ENCODE peak calls at places on chromosomes 3 and 15, in five cellular contexts. X is K562, G is HepG2, V is GM12878, S is GM12891. M is an unnamed sample.

GRCh38 chr15:42273900-42274692 is 863 bp upstream of the TMEM87A start:
- DNase-seq in X (peak), G (peak), V (peak), S (no peak), M (peak)

GRCh38 chr3:52841211-52841980 is 6.6 kb upstream of the MUSTN1 start:
- DNase-seq in X (no peak), G (no peak), V (no peak), S (no peak), M (no peak)

GRCh38 chr3:51024765-51025681 is 350.3 kb downstream of the DOCK3 start:
- DNase-seq in X (no peak), G (no peak), V (no peak), S (no peak), M (no peak)

GRCh38 chr3:169218314-169218983 is 445.1 kb downstream of the MECOM start:
- DNase-seq in X (peak), G (peak), V (no peak), S (no peak), M (no peak)

GRCh38 chr3:63974451-63974850 is 48.8 kb downstream of the PSMD6 start:
- DNase-seq in X (no peak), G (no peak), V (no peak), S (no peak), M (no peak)

GRCh38 chr3:45952456-45952855 is 9.2 kb downstream of the CXCR6 start:
- DNase-seq in X (no peak), G (no peak), V (no peak), S (no peak), M (no peak)

GRCh38 chr15:40081691-40082194 is 26.9 kb downstream of the BMF start:
- DNase-seq in X (peak), G (peak), V (no peak), S (no peak), M (no peak)

GRCh38 chr3:102225407-102226132 is 209.2 kb upstream of the ZPLD1 start:
- DNase-seq in X (no peak), G (peak), V (peak), S (no peak), M (no peak)

GRCh38 chr3:63753995-63754394 is 65.1 kb upstream of the C3orf49 start:
- DNase-seq in X (no peak), G (no peak), V (no peak), S (no peak), M (no peak)

GRCh38 chr3:173862701-173863100 is 465.2 kb downstream of the NLGN1 start:
- DNase-seq in X (no peak), G (no peak), V (no peak), S (no peak), M (no peak)

GRCh38 chr15:85380860-85381535 is 595 bp downstream of the AKAP13 start:
- DNase-seq in X (peak), G (no peak), V (no peak), S (peak), M (peak)

GRCh38 chr3:142095866-142096265 is 53.5 kb downstream of the TFDP2 start:
- DNase-seq in X (no peak), G (no peak), V (no peak), S (no peak), M (no peak)

GRCh38 chr3:99330924-99331532 is 307.4 kb upstream of the COL8A1 start:
- DNase-seq in X (no peak), G (no peak), V (no peak), S (no peak), M (no peak)

GRCh38 chr3:171072432-171072831 is 45.9 kb upstream of the SLC2A2 start:
- DNase-seq in X (no peak), G (no peak), V (no peak), S (no peak), M (no peak)

DNA sequence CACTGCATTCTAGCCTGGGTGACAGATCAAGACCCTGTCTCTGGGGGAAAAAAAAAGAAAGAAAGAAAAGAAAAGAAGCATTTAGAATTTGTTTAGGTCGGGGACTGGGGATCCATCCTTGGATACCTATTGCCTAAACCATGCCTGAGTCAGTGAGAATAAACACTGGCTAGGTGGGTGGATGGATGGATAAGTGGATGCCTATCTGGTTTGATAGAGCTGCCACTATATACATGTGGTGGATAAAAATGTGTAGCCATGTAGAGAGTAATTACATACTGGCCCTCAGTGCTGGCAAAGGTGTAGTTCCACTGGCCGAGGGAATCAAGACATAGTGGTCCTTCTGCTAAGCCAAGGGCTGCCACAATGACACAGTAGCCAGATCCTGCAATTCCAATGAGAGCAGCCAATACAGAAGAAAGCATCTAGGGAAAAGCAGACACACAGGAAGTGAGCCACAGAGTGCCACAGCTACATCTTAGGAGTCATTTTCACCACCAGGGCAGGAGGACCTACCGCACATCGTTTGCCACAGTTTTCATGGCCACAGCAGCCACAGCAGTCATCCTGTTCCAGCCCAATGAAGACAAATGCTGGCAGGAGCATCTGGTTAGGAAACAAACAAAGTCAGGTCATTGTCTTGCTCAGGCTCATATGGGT is 2.2 kb downstream of the TM4SF1 start:
- DNase-seq in X (no peak), G (no peak), V (no peak), S (no peak), M (no peak)
- TF ChIP-seq POLR2AphosphoS5 in X (no peak), G (peak), V (no peak), S (no peak), M (no peak)

DNA sequence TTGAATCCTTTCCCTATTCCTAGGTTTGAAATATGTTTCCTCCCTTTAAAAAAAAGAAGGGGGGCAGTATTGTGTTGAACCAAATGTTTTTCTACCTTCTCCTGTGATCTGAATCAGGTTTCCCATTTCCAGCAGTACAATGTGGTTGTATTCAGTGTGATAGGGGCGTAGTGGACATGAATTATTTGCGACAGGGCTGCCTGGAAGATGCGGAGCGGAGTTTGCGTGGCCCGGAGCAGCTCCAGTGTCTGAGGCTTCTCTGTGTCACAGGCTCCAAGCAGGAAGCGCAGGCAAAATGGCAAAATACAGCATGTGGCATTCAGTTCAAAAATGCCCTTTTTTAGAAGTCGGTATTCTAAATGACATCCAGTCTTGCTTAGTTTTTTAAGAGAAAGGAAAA is 154.4 kb downstream of the PGPEP1L start:
- DNase-seq in X (peak), G (peak), V (peak), S (peak), M (no peak)
- TF ChIP-seq POLR2A in X (no peak), G (no peak), V (no peak), S (no peak), M (no peak)

DNA sequence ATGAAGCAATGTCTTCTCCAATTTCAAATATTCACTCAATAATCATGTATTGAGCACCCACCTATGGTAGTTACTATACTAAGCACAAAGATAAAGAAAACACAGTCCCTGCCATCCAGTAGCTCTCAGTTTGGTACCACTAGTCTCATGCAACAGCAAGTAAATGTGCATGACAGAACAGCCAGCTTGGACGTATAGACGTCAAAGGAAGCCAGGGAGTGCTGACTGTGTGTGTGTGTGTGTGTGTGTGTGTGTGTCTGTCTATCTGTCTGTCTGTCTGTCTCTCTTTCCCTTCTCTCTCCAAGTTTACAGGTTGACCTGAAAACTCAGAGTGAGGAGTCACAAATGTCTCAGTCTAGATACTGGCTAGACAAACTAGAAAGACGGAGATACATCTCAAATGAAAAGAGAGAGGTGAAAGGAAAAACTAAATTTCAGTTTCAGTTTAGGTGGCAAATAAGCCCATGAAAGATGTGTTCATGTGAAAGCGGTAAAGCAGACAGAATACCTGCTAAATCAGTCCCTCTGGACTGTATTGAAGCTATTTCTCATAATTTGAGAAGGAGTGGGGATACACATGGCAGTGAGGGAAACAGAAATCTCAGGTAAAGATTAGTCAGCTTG is 141.1 kb upstream of the PTPRG start:
- DNase-seq in X (no peak), G (no peak), V (no peak), S (no peak), M (no peak)
- TF ChIP-seq TAF1 in X (no peak), G (no peak), V (no peak), S (no peak), M (no peak)

GRCh38 chr15:91151781-91152563 is 51.9 kb downstream of the SV2B start:
- DNase-seq in X (no peak), G (no peak), V (no peak), S (no peak), M (no peak)

GRCh38 chr15:91150492-91151160 is 50.6 kb downstream of the SV2B start:
- DNase-seq in X (no peak), G (no peak), V (no peak), S (no peak), M (no peak)

GRCh38 chr15:91146728-91147127 is 46.7 kb downstream of the SV2B start:
- DNase-seq in X (no peak), G (no peak), V (no peak), S (no peak), M (no peak)

GRCh38 chr15:91152896-91153581 is 53.0 kb downstream of the SV2B start:
- DNase-seq in X (no peak), G (no peak), V (no peak), S (no peak), M (no peak)

DNA sequence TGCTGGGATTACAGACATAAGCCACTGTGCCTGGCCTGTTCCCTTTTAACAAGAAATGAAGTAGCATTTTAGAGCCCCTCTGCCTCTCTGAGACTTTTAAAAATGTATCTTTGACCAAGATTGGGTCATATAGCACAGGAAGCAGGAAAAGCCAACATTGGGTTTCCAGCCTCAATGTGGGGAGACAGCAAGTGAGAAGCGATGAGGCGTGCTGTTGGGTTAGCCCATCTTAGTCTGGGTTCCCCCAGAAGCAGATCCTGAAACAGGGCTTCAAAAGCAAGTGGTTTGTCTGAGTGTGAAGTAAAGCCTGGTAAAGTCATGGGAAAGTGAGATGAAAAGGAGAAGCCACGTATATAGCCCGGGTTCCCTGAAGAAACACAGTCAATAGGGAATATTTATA is 48.2 kb downstream of the SV2B start:
- DNase-seq in X (no peak), G (no peak), V (no peak), S (no peak), M (no peak)
- TF ChIP-seq POLR2AphosphoS5 in X (no peak), G (no peak), V (no peak), S (no peak), M (no peak)

DNA sequence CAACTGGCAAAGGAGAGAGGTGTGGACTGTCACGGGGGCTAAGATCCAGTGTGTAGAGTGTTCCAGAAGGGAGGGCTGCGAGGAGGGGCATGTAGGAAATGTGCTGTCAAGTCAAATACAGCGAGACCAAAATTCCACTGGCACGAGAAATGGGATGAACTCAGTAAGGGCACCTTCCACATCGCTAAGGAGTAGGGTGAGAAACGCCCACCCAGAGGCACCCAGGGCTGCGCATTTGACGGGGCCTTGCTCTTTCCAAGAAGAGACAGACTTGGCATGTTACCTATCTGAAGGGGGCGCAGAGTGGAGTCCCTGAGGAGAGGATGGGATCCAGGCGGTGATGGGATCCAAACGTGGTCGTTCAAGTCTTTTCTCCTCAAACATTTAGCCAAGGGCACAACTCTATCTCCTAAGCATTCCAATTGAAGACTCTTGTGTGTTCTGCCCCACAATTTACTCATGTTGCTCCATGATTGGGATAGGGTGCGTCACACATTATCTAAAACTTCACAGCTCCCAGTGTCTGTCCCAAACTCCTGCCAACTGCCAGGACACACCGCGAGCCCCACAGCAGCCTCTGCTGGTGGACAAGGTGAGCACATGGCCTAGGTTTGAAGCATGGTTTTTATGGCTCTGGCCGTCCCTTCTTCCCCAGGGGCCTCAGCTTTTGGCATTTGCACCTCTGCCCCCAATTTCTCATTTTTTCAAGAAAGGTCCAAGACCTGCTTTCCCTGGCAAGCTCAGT is 7.6 kb downstream of the SELENOS start:
- DNase-seq in X (no peak), G (no peak), V (no peak), S (no peak), M (no peak)
- TF ChIP-seq POLR2A in X (no peak), G (peak), V (no peak), S (no peak), M (no peak)

DNA sequence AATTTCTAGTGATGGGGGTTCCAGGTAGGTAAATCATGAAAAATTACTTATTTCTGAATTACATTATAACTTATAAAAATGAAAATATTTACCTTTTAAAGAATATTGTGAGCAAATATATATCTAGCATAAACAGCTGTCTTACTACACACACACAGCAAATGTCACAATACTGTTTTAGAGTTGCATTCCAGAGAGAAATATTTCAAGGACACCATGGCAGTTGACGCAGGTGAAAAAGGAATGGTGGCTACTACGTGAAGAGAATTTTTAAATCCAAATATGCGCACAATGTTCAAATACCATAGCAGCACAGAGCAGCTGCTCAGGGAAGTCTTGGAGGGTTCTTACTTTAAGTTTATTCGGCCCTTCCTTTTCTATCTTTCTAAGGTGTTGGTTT is 356.2 kb downstream of the CGGBP1 start:
- DNase-seq in X (no peak), G (peak), V (no peak), S (no peak), M (no peak)
- TF ChIP-seq TAF1 in X (no peak), G (no peak), V (no peak), S (no peak), M (no peak)

DNA sequence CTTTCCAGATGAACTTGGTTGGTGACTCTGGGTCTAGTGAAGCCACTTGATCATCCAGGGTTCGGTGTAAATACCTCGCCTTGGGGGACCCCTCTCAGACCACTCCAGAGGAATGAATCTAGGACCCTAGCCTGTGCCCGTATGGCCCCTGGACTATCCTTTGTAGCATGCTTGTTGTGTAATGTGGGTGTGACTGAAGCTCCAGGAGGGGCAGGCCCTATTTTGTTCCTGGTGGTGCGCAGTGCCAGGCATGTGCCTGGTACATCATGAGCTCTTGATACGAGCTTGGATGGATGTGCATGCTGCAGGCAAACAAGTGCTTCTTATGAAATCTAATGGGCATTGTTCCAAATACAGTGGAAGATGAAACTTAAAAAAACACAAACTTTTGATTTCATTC is 82.8 kb downstream of the EBLN2 start:
- DNase-seq in X (no peak), G (no peak), V (no peak), S (no peak), M (no peak)
- TF ChIP-seq POLR2AphosphoS5 in X (no peak), G (no peak), V (no peak), S (no peak), M (no peak)

DNA sequence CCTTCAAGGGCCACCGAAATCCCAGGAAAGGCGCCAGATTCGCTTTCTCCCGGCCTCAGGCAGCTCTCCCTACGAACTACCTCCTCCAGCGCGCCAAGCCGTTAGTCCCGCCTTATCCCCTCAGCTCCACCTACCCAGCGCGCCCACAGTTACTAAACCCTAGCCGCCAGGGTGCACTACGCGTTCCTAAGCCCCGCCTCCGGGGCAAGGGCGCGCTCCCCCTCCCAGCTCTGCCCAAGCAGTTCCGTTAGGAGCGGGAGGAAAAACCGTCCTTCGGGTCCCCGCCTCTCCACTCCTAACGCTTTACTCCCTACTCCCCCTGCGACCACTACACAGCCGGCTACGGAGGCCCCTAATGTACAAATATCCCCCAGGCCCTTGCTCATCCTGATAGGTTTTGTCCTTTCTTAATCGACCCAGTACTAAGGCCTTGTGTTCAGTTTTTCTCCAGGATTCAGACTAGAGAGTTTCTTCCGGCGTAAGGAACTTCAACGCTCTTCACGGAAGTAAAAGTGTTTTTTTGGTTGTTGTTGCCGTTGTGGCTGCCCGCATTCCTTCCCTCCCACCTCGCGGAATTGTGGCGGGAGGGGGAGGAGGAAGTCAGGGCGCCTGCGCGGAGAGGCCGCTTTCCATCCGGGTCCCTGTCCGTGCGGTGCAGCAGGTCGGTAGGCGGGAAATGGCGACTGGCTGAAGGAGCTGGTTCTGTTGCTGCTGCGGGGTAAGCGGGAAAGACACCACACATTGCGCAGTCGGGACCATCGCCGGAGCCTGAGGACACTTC is at the start of gene CTDSPL2:
- DNase-seq in X (peak), G (peak), V (peak), S (peak), M (peak)
- TF ChIP-seq POLR2A in X (peak), G (peak), V (peak), S (peak), M (peak)

GRCh38 chr3:134911611-134912604 is 116.8 kb downstream of the EPHB1 start:
- DNase-seq in X (no peak), G (no peak), V (no peak), S (no peak), M (no peak)
- TF ChIP-seq TAF1 in X (no peak), G (no peak), V (no peak), S (no peak), M (no peak)

GRCh38 chr3:66381621-66382020 is 119.2 kb downstream of the LRIG1 start:
- DNase-seq in X (no peak), G (no peak), V (no peak), S (no peak), M (no peak)
- TF ChIP-seq POLR2AphosphoS5 in X (no peak), G (no peak), V (no peak), S (no peak), M (no peak)

M was measured in GM12892.